ENCODE peak calls at places on chromosomes 6 and 20, in nine cellular contexts. A is aorta, G is cardiac muscle cell, D is SJCRH30, T is IMR-90, E is A549, M is epithelial cell of prostate, X is right cardiac atrium, F is GM23248. Q is an unnamed sample.

GRCh38 chr6:65410309-65410708 is 296.7 kb downstream of the EYS start:
- DNase-seq in A (no peak), G (no peak), D (no peak), E (no peak), M (no peak), F (no peak), T (no peak), X (no peak), Q (no peak)

GRCh38 chr20:36778831-36779655 is 5.5 kb upstream of the DSN1 start:
- DNase-seq in D (no peak), T (no peak), A (no peak), F (no peak), M (no peak), X (no peak), E (no peak), G (no peak), Q (no peak)

GRCh38 chr6:163489584-163489983 is 75.1 kb downstream of the QKI start:
- DNase-seq in X (no peak), M (no peak), F (peak), E (no peak), A (no peak), G (no peak), T (peak), D (no peak), Q (no peak)

GRCh38 chr20:41172296-41173140 is 35.2 kb downstream of the PLCG1 start:
- DNase-seq in A (peak), D (peak), G (no peak), T (no peak), E (no peak), F (no peak), X (peak), M (no peak), Q (peak)

GRCh38 chr6:77463308-77463880 is at the start of gene HTR1B:
- DNase-seq in T (peak), F (peak), G (peak), E (no peak), M (no peak), X (peak), A (peak), D (no peak), Q (no peak)

GRCh38 chr6:34154668-34155447 is 9.0 kb upstream of the GRM4 start:
- DNase-seq in G (peak), E (peak), X (peak), T (peak), A (peak), M (no peak), F (peak), D (peak), Q (peak)

GRCh38 chr20:45433316-45433715 is 17.4 kb downstream of the PIGT start:
- DNase-seq in X (peak), G (no peak), M (no peak), F (peak), A (no peak), D (peak), E (no peak), T (peak), Q (no peak)

GRCh38 chr20:40506567-40506966 is 182.5 kb downstream of the MAFB start:
- DNase-seq in D (peak), A (peak), E (peak), T (peak), M (peak), X (peak), G (no peak), F (peak), Q (no peak)

GRCh38 chr6:152783217-152783878 is 32.8 kb downstream of the VIP start:
- DNase-seq in T (no peak), E (no peak), D (no peak), M (no peak), X (no peak), F (no peak), G (no peak), A (no peak), Q (no peak)

GRCh38 chr6:139448094-139448649 is 73.7 kb upstream of the CITED2 start:
- DNase-seq in T (peak), F (peak), E (no peak), M (no peak), A (no peak), X (no peak), G (no peak), D (no peak), Q (no peak)

GRCh38 chr6:7245668-7246393 is 67.2 kb downstream of the SSR1 start:
- DNase-seq in E (no peak), A (no peak), X (no peak), G (no peak), M (no peak), F (no peak), D (no peak), T (no peak), Q (no peak)

DNA sequence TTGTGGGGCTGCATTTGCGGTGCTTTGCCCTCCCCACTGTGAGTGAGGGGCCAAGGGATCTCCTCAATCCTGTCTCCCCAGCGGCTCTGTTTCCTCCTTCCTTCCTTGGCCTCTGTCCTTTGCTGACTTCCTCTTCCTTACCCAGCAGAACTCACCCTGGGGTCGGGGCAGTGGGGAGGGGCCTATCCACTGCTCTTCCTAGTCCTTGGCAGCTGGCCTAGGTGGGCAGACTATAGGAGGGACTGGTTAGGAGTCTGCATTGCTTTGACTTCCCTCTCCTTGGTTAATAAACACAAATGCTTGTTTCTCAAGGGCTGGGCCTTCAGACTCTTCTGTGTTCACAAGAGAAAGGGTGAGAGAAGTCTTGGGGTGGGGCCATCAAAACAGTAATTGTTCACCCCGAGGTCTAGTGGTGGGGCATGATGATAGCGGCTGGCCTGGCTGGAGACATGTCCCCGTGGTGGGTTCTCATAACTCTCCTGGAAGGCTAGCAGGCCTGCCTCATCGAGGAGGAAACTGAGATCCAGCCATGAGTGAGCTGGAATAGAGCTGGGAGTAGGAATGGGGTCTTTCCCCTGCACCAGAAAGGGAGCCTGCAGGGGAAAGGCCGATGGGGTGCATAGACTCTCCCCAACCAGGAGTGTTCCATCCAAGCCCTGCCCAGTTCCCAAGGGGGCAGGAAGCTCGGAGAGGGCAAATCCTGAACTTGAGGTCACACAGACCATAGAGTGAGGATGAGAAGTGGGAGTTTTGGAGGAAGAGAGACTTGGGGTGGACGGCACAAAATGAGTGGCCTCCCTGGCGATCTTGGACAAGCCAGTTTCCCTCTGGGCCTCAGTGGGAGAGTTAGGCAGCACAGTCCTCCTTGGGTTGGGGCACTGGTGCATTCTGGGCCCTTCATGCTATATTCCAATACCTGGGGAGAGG is 12.7 kb downstream of the FAM110A start:
- DNase-seq in D (no peak), E (no peak), A (peak), M (no peak), F (no peak), X (peak), G (no peak), T (no peak), Q (no peak)
- H3K27ac ChIP-seq in D (peak), E (no peak), A (no peak), M (no peak), F (no peak), X (no peak), G (no peak), T (no peak), Q (no peak)

GRCh38 chr20:35433337-35433736 is 4.7 kb downstream of the GDF5 start:
- DNase-seq in G (no peak), A (no peak), M (no peak), F (no peak), E (no peak), T (no peak), D (no peak), X (no peak), Q (no peak)

GRCh38 chr20:35432430-35432735 is 5.6 kb downstream of the GDF5 start:
- DNase-seq in A (no peak), E (no peak), M (no peak), G (no peak), F (no peak), D (no peak), T (no peak), X (no peak), Q (no peak)

GRCh38 chr20:35434085-35435005 is 3.7 kb downstream of the GDF5 start:
- DNase-seq in X (peak), D (no peak), M (no peak), E (no peak), A (no peak), F (peak), T (no peak), G (no peak), Q (no peak)

GRCh38 chr20:35436175-35436568 is 1.9 kb downstream of the GDF5 start:
- DNase-seq in M (no peak), G (no peak), D (no peak), F (no peak), T (no peak), E (no peak), A (no peak), X (no peak), Q (no peak)

DNA sequence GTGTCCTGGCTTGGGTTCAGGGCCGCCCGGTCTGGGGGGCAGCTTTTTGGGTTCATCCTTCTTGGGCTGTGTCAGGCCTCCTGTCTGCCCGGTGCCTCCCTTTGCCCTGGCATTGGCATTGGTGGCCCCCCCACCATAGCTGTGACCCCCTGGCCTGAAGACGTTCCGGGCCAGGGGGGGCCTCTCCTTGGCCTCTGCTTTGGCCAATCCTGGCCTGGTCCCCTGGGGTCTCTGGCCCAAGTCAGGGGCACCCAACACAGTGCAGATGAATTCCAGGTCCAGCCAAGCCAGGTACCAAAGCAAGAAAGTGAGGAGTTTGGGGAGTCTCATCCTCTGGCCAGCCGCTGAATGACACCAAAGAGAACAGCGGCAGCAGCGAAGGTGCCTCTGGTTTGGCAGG is 429 bp downstream of the GDF5 start:
- DNase-seq in A (no peak), T (no peak), F (no peak), X (no peak), G (no peak), E (no peak), M (no peak), D (no peak), Q (no peak)
- H3K27ac ChIP-seq in A (peak), T (peak), F (no peak), X (no peak), G (peak), E (no peak), M (no peak), D (no peak), Q (no peak)

DNA sequence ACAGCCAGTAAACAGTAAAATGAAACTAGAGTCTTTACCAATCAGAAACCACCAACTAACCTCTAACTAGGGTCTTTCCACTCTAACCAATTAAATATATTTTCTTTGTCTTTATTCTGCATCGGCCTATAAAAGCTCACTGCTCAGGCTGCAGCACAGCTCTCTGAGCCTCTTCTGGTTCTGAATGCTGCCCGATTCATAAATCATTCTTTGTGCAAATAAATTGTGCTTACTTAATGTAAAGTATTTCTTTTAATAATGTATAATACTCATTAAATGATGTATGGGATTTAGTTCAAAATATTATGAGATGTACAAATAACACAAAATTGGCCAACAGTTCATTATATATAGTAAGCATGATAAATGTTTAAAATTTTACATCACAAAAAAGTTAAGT is 7.9 kb downstream of the IBTK start:
- DNase-seq in E (no peak), A (no peak), G (no peak), T (no peak), M (no peak), F (no peak), D (no peak), X (no peak), Q (no peak)
- H3K27ac ChIP-seq in E (no peak), A (no peak), G (no peak), T (no peak), M (no peak), F (no peak), D (no peak), X (no peak), Q (no peak)

DNA sequence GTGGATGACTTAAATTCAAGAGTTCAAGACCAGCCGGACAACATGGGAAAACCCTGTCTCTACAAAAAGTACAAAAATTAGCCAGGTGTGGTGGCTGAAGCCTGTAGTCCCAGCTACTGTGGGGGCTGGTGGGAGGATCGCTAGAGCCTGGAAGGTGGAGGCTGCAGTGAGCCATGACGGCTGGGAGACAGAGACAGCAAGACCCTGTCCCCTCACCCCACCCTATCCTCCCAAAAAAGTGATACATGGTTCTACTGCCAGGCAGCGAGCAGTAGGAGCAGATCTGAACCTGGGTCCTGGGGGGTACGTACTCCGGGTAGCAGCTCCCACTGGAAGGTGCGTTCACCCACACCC is 2.2 kb downstream of the PSMA7 start:
- DNase-seq in M (no peak), T (no peak), A (no peak), X (no peak), F (no peak), D (no peak), E (no peak), G (no peak), Q (no peak)
- H3K27ac ChIP-seq in M (peak), T (no peak), A (no peak), X (no peak), F (peak), D (no peak), E (peak), G (peak), Q (no peak)

Q was measured in WERI-Rb-1.